ENCODE peak calls at places on chromosome X, in nine cellular contexts. M, U, H, D, Z, F, G, V and R are unnamed samples.

GRCh38 chrX:19440713-19441112 is 74.6 kb downstream of the MAP3K15 start:
- DNase-seq in M (no peak), U (no peak), H (peak), D (no peak), Z (no peak), F (no peak), G (peak), V (no peak), R (no peak)

GRCh38 chrX:153954618-153955450 is 10.4 kb upstream of the RENBP start:
- DNase-seq in M (no peak), U (no peak), H (no peak), D (no peak), Z (no peak), F (no peak), G (no peak), V (no peak), R (no peak)

GRCh38 chrX:11867610-11868345 is 109.7 kb downstream of the MSL3 start:
- DNase-seq in M (no peak), U (no peak), H (no peak), D (no peak), Z (no peak), F (no peak), G (no peak), V (no peak), R (no peak)

GRCh38 chrX:38086451-38087215 is 80.3 kb downstream of the SYTL5 start:
- DNase-seq in M (no peak), U (no peak), H (no peak), D (no peak), Z (no peak), F (no peak), G (peak), V (no peak), R (no peak)

GRCh38 chrX:153639177-153640044 is 7.6 kb upstream of the DUSP9 start:
- DNase-seq in M (peak), U (no peak), H (no peak), D (no peak), Z (peak), F (no peak), G (no peak), V (no peak), R (no peak)

GRCh38 chrX:21723097-21723496 is 34.8 kb downstream of the SMPX start:
- DNase-seq in M (no peak), U (no peak), H (no peak), D (no peak), Z (no peak), F (no peak), G (no peak), V (no peak), R (no peak)

GRCh38 chrX:150363561-150364346 is 637 bp downstream of the MAMLD1 start:
- DNase-seq in M (peak), U (peak), H (peak), D (no peak), Z (no peak), F (no peak), G (peak), V (peak), R (peak)

GRCh38 chrX:19386679-19387078 is 43.0 kb downstream of the PDHA1 start:
- DNase-seq in M (no peak), U (no peak), H (no peak), D (no peak), Z (peak), F (no peak), G (no peak), V (no peak), R (no peak)